ENCODE peak calls at places on chromosomes 3 and 15, in ten cellular contexts. Z is SJSA1, I is body of pancreas, P is hepatocyte, T is keratinocyte, B is cardiac muscle cell, O is right lobe of liver, E is heart right ventricle, A is spleen, S is mesendoderm. J is an unnamed sample.
A peak's percentile ranks its signal among the peaks of the same experiment; 100 is the strongest.

GRCh38 chr15:69666441-69666882 is 213.8 kb downstream of the RPLP1 start:
- DNase-seq in Z (no peak), E (no peak), A (peak; percentile 83), I (peak; percentile 57), P (no peak), S (no peak), T (no peak), O (no peak), B (peak; percentile 87), J (no peak)

GRCh38 chr3:67389176-67389575 is 265.2 kb downstream of the SUCLG2 start:
- DNase-seq in Z (no peak), I (no peak), O (no peak), T (no peak), P (no peak), A (no peak), S (no peak), B (no peak), E (no peak), J (no peak)

GRCh38 chr3:58668247-58668646 is 1.7 kb upstream of the FAM3D start:
- DNase-seq in P (peak; percentile 71), B (no peak), S (no peak), O (no peak), T (no peak), A (no peak), Z (peak; percentile 3), I (no peak), E (no peak), J (no peak)

GRCh38 chr3:49412632-49413337 is 562 bp downstream of the TCTA start:
- DNase-seq in A (peak; percentile 69), O (no peak), Z (no peak), B (no peak), P (no peak), I (no peak), S (peak; percentile 40), E (no peak), T (no peak), J (no peak)

GRCh38 chr3:113136071-113136470 is 75.3 kb upstream of the BOC start:
- DNase-seq in T (no peak), B (peak; percentile 63), A (no peak), P (peak; percentile 29), I (no peak), Z (no peak), O (no peak), E (no peak), S (peak; percentile 15), J (no peak)

GRCh38 chr3:3109407-3110298 is 521 bp downstream of the IL5RA start:
- DNase-seq in T (no peak), I (no peak), E (no peak), Z (no peak), P (peak; percentile 8), B (peak; percentile 18), S (no peak), O (no peak), A (no peak), J (no peak)

GRCh38 chr3:39378092-39378491 is 5.1 kb upstream of the SLC25A38 start:
- DNase-seq in I (peak; percentile 75), B (peak; percentile 35), O (peak; percentile 64), E (no peak), A (no peak), S (peak; percentile 83), T (no peak), Z (no peak), P (peak; percentile 79), J (no peak)

GRCh38 chr3:150074697-150075416 is 104.2 kb upstream of the PFN2 start:
- DNase-seq in A (no peak), B (no peak), I (no peak), T (no peak), Z (no peak), O (no peak), S (no peak), E (no peak), P (no peak), J (no peak)

GRCh38 chr3:128318275-128318920 is 148.3 kb downstream of the DNAJB8 start:
- DNase-seq in T (no peak), E (no peak), P (no peak), S (no peak), I (no peak), B (no peak), A (no peak), Z (peak; percentile 30), O (no peak), J (no peak)

GRCh38 chr3:128317698-128318231 is 148.9 kb downstream of the DNAJB8 start:
- DNase-seq in I (peak; percentile 87), Z (peak; percentile 28), A (no peak), S (peak; percentile 11), T (no peak), O (no peak), P (no peak), B (peak; percentile 11), E (no peak), J (no peak)

GRCh38 chr3:128319741-128320141 is 146.9 kb downstream of the DNAJB8 start:
- DNase-seq in I (peak; percentile 85), S (no peak), T (no peak), B (no peak), A (peak; percentile 73), E (no peak), P (no peak), Z (peak; percentile 18), O (peak; percentile 89), J (no peak)

GRCh38 chr3:128320551-128321340 is 145.9 kb downstream of the DNAJB8 start:
- DNase-seq in E (no peak), P (no peak), O (peak; percentile 24), Z (peak; percentile 22), S (no peak), T (no peak), B (no peak), I (no peak), A (no peak), J (no peak)

DNA sequence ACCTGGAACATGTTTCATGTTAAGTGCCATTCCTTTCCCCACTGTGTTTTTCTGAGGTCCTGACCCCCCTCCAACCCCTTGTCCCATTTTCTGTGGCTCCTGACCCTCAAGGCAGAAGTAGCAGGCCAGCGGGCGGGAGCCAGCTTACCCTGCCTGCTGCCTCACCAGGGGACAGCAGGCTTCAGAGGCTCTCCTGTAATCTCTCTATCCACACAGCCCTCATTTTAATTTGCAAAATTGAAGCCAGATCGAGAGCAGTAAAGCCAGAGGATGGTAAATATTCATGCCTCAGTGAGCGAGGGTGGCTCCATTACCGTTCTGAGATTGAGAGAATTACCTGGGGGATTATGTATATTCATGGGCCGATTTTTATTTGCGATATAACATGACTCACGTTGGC is 147.6 kb downstream of the DNAJB8 start:
- DNase-seq in I (no peak), A (no peak), O (no peak), P (no peak), Z (peak; percentile 15), E (no peak), T (no peak), B (no peak), S (no peak), J (no peak)
- H3K27ac ChIP-seq in I (peak overlapping the region; percentile 77), A (no peak overlapping the region), O (no peak overlapping the region), P (no peak overlapping the region), Z (no peak overlapping the region), E (no peak overlapping the region), T (no peak overlapping the region), B (no peak overlapping the region), S (no peak overlapping the region), J (no peak overlapping the region)

DNA sequence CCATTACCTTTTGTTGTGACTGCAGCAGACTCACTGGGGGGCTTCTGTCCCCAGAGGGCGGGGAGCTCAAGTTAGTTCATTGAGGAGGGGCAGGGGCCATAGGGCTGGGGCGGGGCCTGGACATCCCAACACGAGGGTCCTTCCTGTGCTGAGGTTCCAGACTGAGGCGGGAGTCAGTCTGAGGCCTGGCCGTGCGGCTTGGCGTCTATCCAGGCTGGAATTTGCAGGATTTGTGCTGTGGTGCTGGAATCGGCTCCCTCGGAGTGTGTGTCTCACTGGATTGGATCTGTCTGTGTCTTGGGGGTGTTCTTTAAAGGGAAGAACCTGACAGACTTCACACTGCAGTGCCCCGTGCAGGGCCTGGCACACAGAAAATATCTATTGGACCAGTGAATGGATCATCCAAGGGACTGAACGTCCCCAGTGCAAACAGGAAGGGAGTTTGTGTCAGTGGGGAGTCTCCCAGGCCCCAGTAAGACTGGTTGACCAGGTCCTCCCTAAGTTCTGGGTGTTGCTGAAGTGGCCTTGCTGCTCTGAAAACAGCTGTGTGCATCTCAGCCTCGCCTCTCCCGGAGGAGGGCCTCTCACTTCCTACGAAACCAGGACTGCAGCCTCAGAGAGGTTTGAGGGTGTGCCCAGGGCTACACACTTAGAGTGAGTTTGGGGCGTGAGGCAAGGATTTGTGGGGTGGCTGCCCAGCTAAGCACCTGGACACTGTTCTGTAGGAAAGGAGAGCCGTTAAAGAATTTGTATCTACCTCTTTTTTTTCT is 26.1 kb downstream of the GOLGA6L2 start:
- DNase-seq in A (no peak), I (no peak), S (no peak), B (no peak), T (no peak), E (no peak), O (no peak), Z (no peak), P (no peak), J (no peak)
- H3K27ac ChIP-seq in A (no peak overlapping the region), I (no peak overlapping the region), S (no peak overlapping the region), B (no peak overlapping the region), T (no peak overlapping the region), E (no peak overlapping the region), O (no peak overlapping the region), Z (no peak overlapping the region), P (no peak overlapping the region), J (no peak overlapping the region)

DNA sequence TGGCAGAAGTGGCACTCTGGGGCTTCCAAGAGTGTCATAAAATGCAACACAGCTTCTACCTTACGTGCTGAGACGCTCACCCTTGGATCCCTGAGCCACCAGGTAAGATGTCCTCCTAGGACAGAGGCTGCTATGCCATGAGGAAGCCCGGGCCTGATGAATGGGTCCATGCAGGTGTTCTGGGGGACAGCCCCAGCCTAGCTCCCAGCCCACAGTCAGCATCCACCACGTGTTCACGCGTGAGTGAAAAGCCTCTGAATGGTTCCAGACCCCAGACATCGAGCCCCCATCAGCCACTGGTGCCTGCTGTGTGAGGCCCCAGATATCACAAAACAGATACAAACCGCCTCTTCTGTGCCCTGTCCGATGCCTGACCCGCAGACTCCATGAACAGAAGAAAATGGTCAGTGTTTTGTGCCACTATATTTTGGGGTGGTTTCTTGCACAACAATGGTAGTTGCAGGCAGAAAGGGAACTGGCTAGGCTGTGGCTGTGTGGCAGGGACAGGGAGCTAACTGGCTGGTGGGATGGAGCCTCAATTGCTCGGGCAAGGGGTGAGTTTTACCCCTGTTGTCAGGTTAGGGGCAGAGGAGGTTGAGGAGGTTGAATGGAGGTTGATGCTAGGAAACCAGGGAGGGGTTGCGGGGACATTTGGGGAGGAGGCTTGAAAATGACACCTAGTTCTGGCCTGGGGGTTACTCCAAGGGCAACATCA is 92.2 kb downstream of the LINGO1 start:
- DNase-seq in Z (no peak), P (no peak), S (no peak), I (no peak), O (no peak), B (no peak), T (no peak), A (peak; percentile 70), E (no peak), J (no peak)
- H3K27ac ChIP-seq in Z (no peak overlapping the region), P (no peak overlapping the region), S (no peak overlapping the region), I (no peak overlapping the region), O (no peak overlapping the region), B (no peak overlapping the region), T (no peak overlapping the region), A (peak overlapping the region; percentile 68), E (peak overlapping the region; percentile 55), J (peak overlapping the region; percentile 75)

DNA sequence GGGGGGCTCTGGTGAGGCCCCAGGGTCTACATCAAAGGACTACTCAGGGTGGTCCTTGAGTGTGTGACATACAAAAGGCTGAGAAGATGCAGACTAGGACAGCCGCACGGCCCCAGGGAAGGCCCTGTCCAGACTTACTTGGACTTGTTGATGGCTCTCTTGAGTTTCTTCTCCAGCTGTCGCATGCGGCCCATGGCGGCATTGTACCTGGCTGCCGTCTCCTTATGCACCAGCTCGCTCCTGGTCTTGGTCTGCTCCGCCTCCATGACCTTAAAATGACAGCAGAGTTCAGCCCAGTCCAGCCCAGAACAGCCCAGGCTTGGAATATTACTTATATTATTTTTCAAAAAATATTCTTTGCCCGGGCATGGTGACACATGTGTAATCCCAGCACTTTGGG is 56.0 kb downstream of the CAPN7 start:
- DNase-seq in B (no peak), E (no peak), I (no peak), A (no peak), T (no peak), P (no peak), O (no peak), Z (no peak), S (no peak), J (no peak)
- H3K27ac ChIP-seq in B (no peak overlapping the region), E (no peak overlapping the region), I (no peak overlapping the region), A (no peak overlapping the region), T (no peak overlapping the region), P (no peak overlapping the region), O (no peak overlapping the region), Z (no peak overlapping the region), S (no peak overlapping the region), J (no peak overlapping the region)

J was measured in caudate nucleus.